ENCODE peak calls at places on chromosomes 12 and 14, in six cellular contexts. Q is IMR-90, D is H54, T is A549, S is suprapubic skin, V is ovary. G is an unnamed sample.

GRCh38 chr12:124605869-124606774 is 38.7 kb upstream of the NCOR2 start:
- DNase-seq in T (no peak), Q (no peak), V (no peak), D (no peak), S (no peak), G (no peak)

GRCh38 chr12:48973992-48974673 is 2.6 kb upstream of the WNT10B start:
- DNase-seq in V (no peak), T (peak; percentile 56), Q (peak; percentile 54), S (no peak), D (peak; percentile 23), G (peak; percentile 46)

GRCh38 chr12:107130830-107131760 is 37.7 kb upstream of the CRY1 start:
- DNase-seq in Q (no peak), D (no peak), V (no peak), S (no peak), T (no peak), G (no peak)

GRCh38 chr12:128920468-128920867 is 67.2 kb downstream of the GLT1D1 start:
- DNase-seq in Q (no peak), V (no peak), D (peak; percentile 43), S (no peak), T (no peak), G (peak; percentile 70)

GRCh38 chr12:122097641-122098364 is 19.2 kb downstream of the MLXIP start:
- DNase-seq in Q (peak; percentile 44), V (peak; percentile 52), S (no peak), T (peak; percentile 92), D (no peak), G (no peak)

GRCh38 chr14:46580941-46581671 is 70.5 kb downstream of the RPL10L start:
- DNase-seq in V (no peak), D (no peak), S (no peak), Q (no peak), T (peak; percentile 67), G (peak; percentile 58)

GRCh38 chr14:87888136-87888999 is 104.6 kb downstream of the GALC start:
- DNase-seq in Q (no peak), D (no peak), S (no peak), V (no peak), T (peak; percentile 31), G (peak; percentile 28)

GRCh38 chr12:16939871-16940306 is 333.9 kb upstream of the LMO3 start:
- DNase-seq in D (peak; percentile 19), Q (peak; percentile 8), S (no peak), T (peak; percentile 94), V (no peak), G (peak; percentile 83)

GRCh38 chr12:51172515-51173431 is at the start of gene TFCP2:
- DNase-seq in S (peak; percentile 99), T (peak; percentile 98), V (peak; percentile 96), D (peak; percentile 93), Q (peak; percentile 97), G (peak; percentile 99)

GRCh38 chr12:53208877-53209463 is 1.9 kb upstream of the ITGB7 start:
- DNase-seq in S (no peak), D (no peak), V (no peak), T (no peak), Q (no peak), G (peak; percentile 85)

GRCh38 chr12:97968641-97969171 is 506.1 kb downstream of the RMST start:
- DNase-seq in V (no peak), S (no peak), Q (no peak), D (no peak), T (no peak), G (no peak)

GRCh38 chr12:43921666-43922337 is 85.9 kb downstream of the TMEM117 start:
- DNase-seq in S (no peak), Q (peak; percentile 52), V (no peak), D (no peak), T (no peak), G (no peak)

GRCh38 chr12:11759894-11760293 is 110.4 kb downstream of the ETV6 start:
- DNase-seq in D (no peak), T (no peak), Q (no peak), V (no peak), S (no peak), G (no peak)
- TF ChIP-seq POLR2A in D (no peak), T (no peak), Q (no peak), V (no peak), S (no peak), G (no peak)

GRCh38 chr14:76729195-76729594 is 32.1 kb upstream of the VASH1 start:
- DNase-seq in S (no peak), V (no peak), D (no peak), T (no peak), Q (no peak), G (no peak)
- TF ChIP-seq POLR2A in S (no peak), V (no peak), D (no peak), T (no peak), Q (no peak), G (no peak)

GRCh38 chr12:112012775-112013600 is at the start of the genes ERP29 and TMEM116:
- DNase-seq in Q (peak; percentile 98), D (peak; percentile 94), V (peak; percentile 100), S (peak; percentile 100), T (peak; percentile 100), G (peak; percentile 100)

GRCh38 chr12:112011685-112012084 is 1.3 kb downstream of the TMEM116 start:
- DNase-seq in Q (no peak), D (no peak), T (no peak), V (no peak), S (no peak), G (no peak)

GRCh38 chr12:112015938-112016337 is 2.7 kb downstream of the ERP29 start:
- DNase-seq in S (no peak), V (no peak), T (no peak), D (no peak), Q (no peak), G (no peak)

GRCh38 chr12:112010415-112011344 is 2.3 kb downstream of the TMEM116 start:
- DNase-seq in T (no peak), D (no peak), V (no peak), S (no peak), Q (no peak), G (no peak)

DNA sequence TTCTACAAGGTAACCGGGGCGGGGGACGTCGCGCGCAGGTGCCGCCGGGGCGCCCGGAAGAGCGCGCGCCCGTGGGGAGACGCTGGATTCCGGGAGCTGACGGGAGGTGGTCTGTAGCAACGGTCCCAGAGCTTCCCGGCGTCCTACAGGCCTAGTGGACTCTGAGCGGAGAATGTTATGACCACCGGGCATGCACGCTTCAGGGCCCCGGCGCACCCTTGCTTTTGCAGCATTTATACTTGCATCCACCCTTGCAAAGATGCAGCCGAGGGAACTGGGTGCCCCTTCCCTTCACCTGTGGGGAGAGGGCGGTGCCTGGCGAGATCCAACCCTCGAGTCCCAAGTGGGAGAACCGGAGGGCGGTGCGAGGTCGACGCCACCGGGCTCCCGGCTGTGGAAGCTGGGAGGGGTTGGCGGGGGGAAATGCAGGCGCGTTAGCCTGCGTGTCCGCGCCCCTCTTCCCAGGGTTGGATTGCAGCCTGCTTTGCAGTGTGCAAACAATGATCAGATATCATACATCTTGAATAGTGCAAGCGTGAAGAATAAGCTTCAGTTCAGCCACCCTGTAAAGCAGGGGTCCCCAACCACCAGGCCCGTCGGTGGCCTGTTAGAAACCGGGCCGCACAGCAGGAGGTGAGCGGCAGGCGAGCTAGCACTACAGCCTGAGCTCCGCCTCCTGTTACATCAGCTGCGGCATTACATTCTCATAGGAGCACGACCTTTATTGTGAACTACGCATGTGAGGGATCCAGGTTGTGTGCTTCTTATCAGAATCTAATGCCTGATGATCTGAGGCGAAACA is 576 bp downstream of the ERP29 start:
- DNase-seq in D (peak; percentile 34), S (peak; percentile 84), V (peak; percentile 56), T (peak; percentile 89), Q (peak; percentile 82), G (peak; percentile 95)
- TF ChIP-seq POLR2A in D (peak; percentile 37), S (no peak), V (no peak), T (peak; percentile 55), Q (no peak), G (peak; percentile 71)

GRCh38 chr12:81086342-81086741 is 8.5 kb downstream of the ACSS3 start:
- DNase-seq in T (no peak), Q (no peak), D (no peak), V (no peak), S (no peak), G (no peak)
- TF ChIP-seq POLR2A in T (no peak), Q (no peak), D (no peak), V (no peak), S (no peak), G (no peak)

GRCh38 chr12:108517288-108518100 is 2.4 kb downstream of the FICD start:
- DNase-seq in D (no peak), V (no peak), Q (no peak), S (no peak), T (no peak), G (peak; percentile 23)

GRCh38 chr12:108519558-108519957 is 4.5 kb downstream of the FICD start:
- DNase-seq in Q (no peak), V (no peak), S (no peak), T (peak; percentile 33), D (no peak), G (peak; percentile 48)

GRCh38 chr12:108516511-108517275 is 1.6 kb downstream of the FICD start:
- DNase-seq in D (no peak), S (no peak), Q (no peak), T (peak; percentile 39), V (no peak), G (peak; percentile 62)

GRCh38 chr12:108518716-108519496 is 3.8 kb downstream of the FICD start:
- DNase-seq in V (no peak), S (no peak), D (no peak), T (no peak), Q (no peak), G (no peak)

GRCh38 chr12:108518101-108518715 is 3.1 kb downstream of the FICD start:
- DNase-seq in T (no peak), D (no peak), S (no peak), V (no peak), Q (no peak), G (no peak)
- TF ChIP-seq POLR2A in T (no peak), D (no peak), S (no peak), V (no peak), Q (no peak), G (no peak)